ENCODE peak calls at places on chromosome 19, in ten cellular contexts. Z is NCI-H446 treated with DMSO at 0.1 percent for 48 hours; P is germinal center; C is heart left ventricle; A is DMS53; K is AG04450; M is SW 1271; R is osteocyte; E is cardiac muscle cell; X is activated CD4-positive, CD25-positive, alpha-beta regulatory T cell. W is an unnamed sample.

GRCh38 chr19:33906578-33907335 is 110.1 kb downstream of the KCTD15 start:
- DNase-seq in Z (no peak), R (no peak), C (peak; percentile 39), P (no peak), K (no peak), X (no peak), E (peak; percentile 50), M (no peak), A (no peak), W (no peak)

GRCh38 chr19:55087542-55087935 is 11.9 kb downstream of the EPS8L1 start:
- DNase-seq in A (peak; percentile 53), E (peak; percentile 32), M (no peak), P (no peak), R (no peak), K (no peak), C (no peak), Z (no peak), X (no peak), W (no peak)

GRCh38 chr19:7488736-7489353 is at the start of gene PEX11G:
- DNase-seq in C (peak; percentile 93), K (peak; percentile 38), E (peak; percentile 92), M (peak; percentile 83), X (peak; percentile 80), P (peak; percentile 98), R (peak; percentile 93), A (peak; percentile 92), Z (no peak), W (peak; percentile 22)

GRCh38 chr19:16118489-16119033 is 6.9 kb downstream of the RAB8A start:
- DNase-seq in X (no peak), Z (no peak), R (no peak), K (no peak), A (no peak), P (peak; percentile 89), M (no peak), E (no peak), C (no peak), W (no peak)

GRCh38 chr19:54432144-54432738 is 16.8 kb upstream of the LENG8 start:
- DNase-seq in Z (no peak), E (no peak), K (no peak), R (no peak), M (no peak), X (no peak), P (no peak), A (peak; percentile 40), C (no peak), W (no peak)

GRCh38 chr19:2014731-2015610 is 543 bp downstream of the BTBD2 start:
- DNase-seq in A (peak; percentile 68), E (peak; percentile 25), Z (no peak), X (no peak), K (no peak), M (no peak), P (peak; percentile 76), R (no peak), C (peak; percentile 43), W (no peak)

GRCh38 chr19:54674021-54674617 is 11.3 kb downstream of the LILRB4 start:
- DNase-seq in R (no peak), E (peak; percentile 40), A (peak; percentile 56), X (no peak), K (no peak), P (peak; percentile 32), Z (no peak), M (peak; percentile 46), C (no peak), W (no peak)

GRCh38 chr19:40717325-40717879 is 490 bp downstream of the ITPKC start:
- DNase-seq in A (no peak), Z (no peak), P (no peak), M (peak; percentile 57), R (no peak), C (no peak), E (no peak), X (no peak), K (no peak), W (peak; percentile 33)

GRCh38 chr19:6238643-6239281 is 41.0 kb downstream of the MLLT1 start:
- DNase-seq in X (no peak), C (peak; percentile 62), A (no peak), P (no peak), K (no peak), M (no peak), R (no peak), Z (no peak), E (peak; percentile 83), W (no peak)

GRCh38 chr19:58586131-58586765 is 13.1 kb upstream of the MZF1 start:
- DNase-seq in X (no peak), M (no peak), C (no peak), K (no peak), Z (no peak), R (no peak), P (no peak), E (no peak), A (no peak), W (no peak)

GRCh38 chr19:17777840-17778620 is 16.9 kb upstream of the B3GNT3 start:
- DNase-seq in P (peak; percentile 63), A (peak; percentile 78), E (peak; percentile 64), R (no peak), C (peak; percentile 52), X (no peak), K (no peak), M (peak; percentile 19), Z (no peak), W (no peak)

GRCh38 chr19:16714702-16715294 is 4.8 kb upstream of the NWD1 start:
- DNase-seq in K (no peak), P (peak; percentile 50), A (peak; percentile 58), X (no peak), M (peak; percentile 49), Z (peak; percentile 3), E (peak; percentile 59), R (no peak), C (no peak), W (peak; percentile 24)

GRCh38 chr19:3383121-3383722 is 16.8 kb downstream of the NFIC start:
- DNase-seq in Z (peak; percentile 87), X (no peak), P (no peak), E (no peak), M (no peak), R (no peak), C (no peak), K (no peak), A (no peak), W (no peak)

GRCh38 chr19:36939153-36939552 is 23.0 kb downstream of the ZNF568 start:
- DNase-seq in E (peak; percentile 13), P (no peak), M (no peak), Z (no peak), K (no peak), X (no peak), R (no peak), C (no peak), A (peak; percentile 62), W (no peak)

GRCh38 chr19:40284501-40285352 is at the start of gene AKT2:
- DNase-seq in X (peak; percentile 75), E (peak; percentile 66), P (peak; percentile 81), M (peak; percentile 66), K (peak; percentile 8), A (peak; percentile 84), Z (peak; percentile 57), C (no peak), R (peak; percentile 94), W (no peak)

GRCh38 chr19:46015961-46016425 is 6.9 kb downstream of the PGLYRP1 start:
- DNase-seq in Z (no peak), C (no peak), X (no peak), E (no peak), R (no peak), A (peak; percentile 79), P (peak; percentile 31), K (no peak), M (no peak), W (no peak)

GRCh38 chr19:24060687-24061356 is 26.2 kb upstream of the ZNF254 start:
- DNase-seq in K (no peak), Z (no peak), C (no peak), E (no peak), X (no peak), P (no peak), M (no peak), R (no peak), A (no peak), W (no peak)

GRCh38 chr19:34188388-34188787 is 16.1 kb downstream of the LSM14A start:
- DNase-seq in P (no peak), X (no peak), Z (no peak), C (no peak), K (no peak), M (no peak), R (no peak), E (peak; percentile 23), A (no peak), W (no peak)

GRCh38 chr19:34853369-34853768 is 73.3 kb upstream of the ZNF30 start:
- DNase-seq in Z (no peak), A (no peak), E (no peak), M (no peak), K (no peak), R (peak; percentile 69), X (no peak), C (no peak), P (no peak), W (no peak)

GRCh38 chr19:51810228-51810627 is 15.3 kb downstream of the FPR3 start:
- DNase-seq in X (no peak), C (peak; percentile 52), P (no peak), E (no peak), A (peak; percentile 4), M (peak; percentile 12), Z (no peak), R (no peak), K (no peak), W (no peak)

GRCh38 chr19:7831452-7831851 is 1.4 kb downstream of the EVI5L start:
- DNase-seq in P (no peak), E (peak; percentile 43), X (no peak), C (no peak), Z (no peak), A (no peak), K (no peak), M (peak; percentile 37), R (no peak), W (no peak)

GRCh38 chr19:20558011-20558410 is 7.6 kb downstream of the ZNF737 start:
- DNase-seq in K (no peak), P (no peak), A (peak; percentile 65), M (no peak), E (no peak), R (no peak), Z (no peak), X (no peak), C (no peak), W (no peak)

GRCh38 chr19:41699231-41699967 is 9.0 kb upstream of the CEACAM5 start:
- DNase-seq in X (no peak), K (no peak), R (peak; percentile 76), C (no peak), P (no peak), M (no peak), A (no peak), E (no peak), Z (no peak), W (no peak)

GRCh38 chr19:57558525-57558924 is 1.1 kb downstream of the ZNF550 start:
- DNase-seq in A (no peak), C (no peak), Z (no peak), E (peak; percentile 23), X (no peak), K (no peak), R (no peak), M (no peak), P (no peak), W (no peak)

GRCh38 chr19:38849746-38850230 is at the start of gene HNRNPL:
- DNase-seq in E (no peak), X (peak; percentile 98), M (no peak), Z (no peak), R (no peak), C (peak; percentile 100), A (no peak), P (peak; percentile 98), K (no peak), W (no peak)

GRCh38 chr19:33872445-33873320 is 76.0 kb downstream of the KCTD15 start:
- DNase-seq in P (no peak), X (no peak), Z (no peak), K (no peak), A (no peak), R (peak; percentile 34), M (no peak), E (no peak), C (no peak), W (no peak)

GRCh38 chr19:10603873-10604459 is 16.9 kb upstream of the AP1M2 start:
- DNase-seq in E (no peak), M (no peak), K (no peak), C (no peak), Z (no peak), R (no peak), P (peak; percentile 75), A (no peak), X (no peak), W (no peak)

GRCh38 chr19:48290341-48290922 is 20.6 kb downstream of the ZNF114 start:
- DNase-seq in K (no peak), E (peak; percentile 46), A (no peak), M (no peak), X (no peak), R (no peak), Z (no peak), C (no peak), P (no peak), W (no peak)